ENCODE peak calls at places on chromosomes 5 and 9, in six cellular contexts. Q, T, D, Z, Y and P are unnamed samples.

GRCh38 chr5:7080501-7080900 is 315.4 kb upstream of the ADCY2 start:
- ATAC-seq in D (no peak), Q (no peak), T (no peak), Z (peak; percentile 76), Y (no peak), P (no peak)

GRCh38 chr5:68739752-68740151 is 354.1 kb upstream of the SLC30A5 start:
- ATAC-seq in D (peak; percentile 94), Z (no peak), T (no peak), Q (no peak), Y (no peak), P (no peak)

GRCh38 chr5:31771500-31771899 is 132.6 kb downstream of the PDZD2 start:
- ATAC-seq in Y (no peak), D (peak; percentile 28), Q (no peak), T (no peak), Z (no peak), P (no peak)

GRCh38 chr5:169547508-169547907 is 36.1 kb upstream of the SPDL1 start:
- ATAC-seq in Y (no peak), Z (no peak), T (no peak), D (no peak), Q (peak; percentile 49), P (no peak)

GRCh38 chr9:37650873-37651768 is at the start of gene FRMPD1:
- ATAC-seq in D (peak; percentile 98), Y (peak; percentile 99), T (peak; percentile 74), Z (peak; percentile 98), Q (peak; percentile 93), P (peak; percentile 92)

GRCh38 chr5:113266227-113266912 is 168.4 kb downstream of the TSSK1B start:
- ATAC-seq in Z (no peak), Q (no peak), D (no peak), T (no peak), Y (no peak), P (no peak)

GRCh38 chr9:1878817-1879216 is 136.3 kb upstream of the SMARCA2 start:
- ATAC-seq in D (peak; percentile 9), Y (no peak), Q (no peak), Z (no peak), T (no peak), P (no peak)

GRCh38 chr9:121160025-121160424 is 41.6 kb downstream of the RAB14 start:
- ATAC-seq in T (no peak), Z (no peak), Q (no peak), D (no peak), Y (no peak), P (no peak)

GRCh38 chr5:81162501-81162900 is 70.6 kb upstream of the CKMT2 start:
- ATAC-seq in D (no peak), T (no peak), Z (no peak), Y (no peak), Q (no peak), P (no peak)

GRCh38 chr9:34654317-34655083 is 2.5 kb downstream of the IL11RA start:
- ATAC-seq in T (peak; percentile 39), Y (no peak), Z (no peak), D (no peak), Q (no peak), P (peak; percentile 68)

GRCh38 chr5:135379052-135379654 is 19.9 kb downstream of the MACROH2A1 start:
- ATAC-seq in Z (no peak), T (no peak), Y (no peak), Q (no peak), D (no peak), P (peak; percentile 27)

GRCh38 chr9:76135902-76136301 is 245.4 kb downstream of the PCSK5 start:
- ATAC-seq in Z (no peak), D (no peak), Q (no peak), Y (no peak), T (no peak), P (no peak)

GRCh38 chr9:114680266-114681011 is 1.6 kb downstream of the TEX48 start:
- ATAC-seq in T (no peak), Y (no peak), D (no peak), Q (no peak), Z (no peak), P (no peak)

GRCh38 chr5:92801921-92802320 is 779.1 kb downstream of the NR2F1-AS1 start:
- ATAC-seq in T (no peak), D (no peak), Y (no peak), Q (no peak), Z (no peak), P (no peak)

GRCh38 chr5:159156426-159156835 is 52.9 kb downstream of the RNF145 start:
- ATAC-seq in Z (no peak), T (peak; percentile 44), Q (no peak), D (peak; percentile 53), Y (peak; percentile 17), P (no peak)

GRCh38 chr9:13026956-13027355 is 252.1 kb downstream of the LURAP1L start:
- ATAC-seq in Z (no peak), Q (no peak), T (no peak), D (no peak), Y (no peak), P (no peak)

GRCh38 chr5:76174101-76174500 is 90.9 kb downstream of the SV2C start:
- ATAC-seq in Q (peak; percentile 77), D (no peak), Y (no peak), T (no peak), Z (no peak), P (no peak)

GRCh38 chr5:1948663-1949191 is 66.0 kb upstream of the IRX4 start:
- ATAC-seq in D (no peak), Y (no peak), T (no peak), Z (no peak), Q (peak; percentile 27), P (peak; percentile 64)

GRCh38 chr9:111925017-111925770 is 28.6 kb downstream of the UGCG start:
- ATAC-seq in Y (no peak), Z (no peak), Q (no peak), D (no peak), T (no peak), P (no peak)

GRCh38 chr5:33479321-33479720 is 38.6 kb downstream of the TARS1 start:
- ATAC-seq in Y (no peak), D (no peak), Q (peak; percentile 30), T (no peak), Z (no peak), P (no peak)

GRCh38 chr5:14739538-14739937 is 75.0 kb downstream of the OTULIN start:
- ATAC-seq in Y (no peak), Z (no peak), Q (no peak), T (no peak), D (no peak), P (peak; percentile 62)

GRCh38 chr5:102229685-102230084 is 66.4 kb downstream of the SLCO4C1 start:
- ATAC-seq in Y (no peak), T (no peak), Z (no peak), D (no peak), Q (no peak), P (no peak)

GRCh38 chr5:122183098-122183794 is 53.9 kb downstream of the ZNF474 start:
- ATAC-seq in Q (peak; percentile 43), Z (no peak), Y (peak; percentile 62), D (no peak), T (peak; percentile 71), P (peak; percentile 78)

GRCh38 chr5:123075521-123076163 is 13.4 kb upstream of the PRDM6 start:
- ATAC-seq in T (no peak), D (no peak), Q (no peak), Y (no peak), Z (no peak), P (no peak)

GRCh38 chr5:89869346-89869745 is 540.2 kb downstream of the CETN3 start:
- ATAC-seq in Q (no peak), Y (no peak), Z (no peak), D (no peak), T (no peak), P (no peak)

DNA sequence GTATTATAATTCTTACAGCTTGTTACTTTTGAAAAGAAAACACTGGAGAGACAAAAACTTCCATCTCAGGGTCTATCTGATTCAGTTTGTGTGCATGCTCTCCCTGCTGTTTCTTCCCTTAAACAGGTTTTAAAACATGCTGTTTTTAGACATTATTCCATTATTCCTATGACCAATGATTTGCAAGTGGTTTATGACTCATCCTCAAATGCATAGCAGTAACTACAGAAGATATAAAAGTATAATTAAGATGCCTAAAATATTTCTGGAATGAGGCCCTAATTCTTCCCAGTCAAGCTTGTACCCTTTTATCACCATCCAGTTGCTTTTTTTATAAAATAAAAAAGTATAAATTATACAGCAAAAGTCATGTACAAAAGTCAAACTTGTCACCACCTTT is 3.7 kb downstream of the DTWD2 start:
- ATAC-seq in Y (no peak), T (no peak), Q (no peak), Z (no peak), D (no peak), P (no peak)
- H3K4me3 ChIP-seq in Y (no peak overlapping the region), T (no peak overlapping the region), Q (no peak overlapping the region), Z (no peak overlapping the region), D (no peak overlapping the region), P (no peak overlapping the region)

GRCh38 chr9:71680189-71680983 is 87.9 kb downstream of the CEMIP2 start:
- ATAC-seq in Z (peak; percentile 76), T (peak; percentile 44), Q (peak; percentile 59), D (peak; percentile 73), Y (no peak), P (no peak)

GRCh38 chr9:71683598-71684235 is 84.6 kb downstream of the CEMIP2 start:
- ATAC-seq in Z (no peak), Y (no peak), T (no peak), D (no peak), Q (no peak), P (no peak)

GRCh38 chr9:71684566-71684965 is 83.7 kb downstream of the CEMIP2 start:
- ATAC-seq in Z (no peak), Y (no peak), T (no peak), Q (no peak), D (no peak), P (no peak)

GRCh38 chr9:71681104-71681707 is 87.1 kb downstream of the CEMIP2 start:
- ATAC-seq in T (no peak), D (peak; percentile 68), Z (no peak), Y (no peak), Q (peak; percentile 21), P (no peak)

GRCh38 chr9:71681708-71682268 is 86.5 kb downstream of the CEMIP2 start:
- ATAC-seq in D (no peak), Q (peak; percentile 76), Y (peak; percentile 47), T (no peak), Z (no peak), P (no peak)
- H3K27ac ChIP-seq in D (no peak overlapping the region), Q (peak overlapping the region; percentile 94), Y (no peak overlapping the region), T (peak overlapping the region; percentile 86), Z (peak overlapping the region; percentile 94), P (peak overlapping the region; percentile 9)

GRCh38 chr9:99414321-99414720 is 192.2 kb downstream of the SEC61B start:
- ATAC-seq in Q (no peak), Z (no peak), D (no peak), Y (no peak), T (no peak), P (no peak)

GRCh38 chr9:99411068-99411467 is 189.0 kb downstream of the SEC61B start:
- ATAC-seq in Q (no peak), Y (peak; percentile 36), D (no peak), T (no peak), Z (no peak), P (no peak)

GRCh38 chr9:99406939-99407338 is 184.9 kb downstream of the SEC61B start:
- ATAC-seq in Y (no peak), Q (no peak), D (no peak), Z (no peak), T (no peak), P (no peak)

GRCh38 chr9:99416007-99416406 is 193.9 kb downstream of the SEC61B start:
- ATAC-seq in Y (no peak), T (no peak), Q (no peak), D (peak; percentile 83), Z (no peak), P (no peak)

GRCh38 chr9:99411479-99412100 is 189.5 kb downstream of the SEC61B start:
- ATAC-seq in Q (no peak), D (peak; percentile 70), Y (no peak), Z (no peak), T (no peak), P (no peak)
- TF ChIP-seq EP300 in Q (no peak), D (no peak), Y (no peak), Z (no peak), T (no peak), P (no peak)

GRCh38 chr9:22103650-22104575 is 94.8 kb upstream of the CDKN2B start:
- ATAC-seq in Y (no peak), Q (no peak), D (no peak), Z (no peak), T (no peak), P (no peak)
- H3K4me3 ChIP-seq in Y (no peak overlapping the region), Q (no peak overlapping the region), D (no peak overlapping the region), Z (no peak overlapping the region), T (no peak overlapping the region), P (no peak overlapping the region)